ENCODE peak calls at places on chromosome 21, in nine cellular contexts. N is dorsolateral prefrontal cortex, J is GM06990, G is ascending aorta, A is thoracic aorta, O is fibroblast of lung, B is heart right ventricle, T is cardiac fibroblast, U is fibroblast of villous mesenchyme. V is an unnamed sample.

GRCh38 chr21:23921670-23922418 is 1685.4 kb downstream of the MRPL39 start:
- DNase-seq in U (no peak), J (no peak), A (no peak), N (no peak), B (no peak), T (no peak), G (no peak), O (no peak), V (no peak)

GRCh38 chr21:35149698-35150097 is 100.6 kb upstream of the RUNX1 start:
- DNase-seq in G (no peak), U (peak), B (no peak), A (no peak), J (no peak), N (no peak), O (no peak), T (peak), V (no peak)

GRCh38 chr21:45994738-45995685 is 13.4 kb downstream of the COL6A1 start:
- DNase-seq in G (no peak), B (peak), O (no peak), U (no peak), J (no peak), N (peak), T (no peak), A (no peak), V (no peak)

GRCh38 chr21:45308211-45309068 is 20.7 kb upstream of the POFUT2 start:
- DNase-seq in T (peak), N (no peak), U (peak), O (peak), G (peak), J (no peak), B (peak), A (no peak), V (peak)

GRCh38 chr21:32001390-32001789 is 128.6 kb downstream of the HUNK start:
- DNase-seq in B (no peak), T (no peak), U (no peak), A (no peak), J (no peak), N (no peak), O (no peak), G (no peak), V (no peak)

GRCh38 chr21:24671901-24672300 is 935.4 kb downstream of the MRPL39 start:
- DNase-seq in U (no peak), J (no peak), G (no peak), T (no peak), B (no peak), A (no peak), O (no peak), N (no peak), V (no peak)

GRCh38 chr21:31991356-31992331 is 118.8 kb downstream of the HUNK start:
- DNase-seq in B (no peak), T (no peak), G (no peak), U (no peak), N (no peak), O (no peak), A (no peak), J (no peak), V (no peak)

GRCh38 chr21:37886120-37886519 is 30.1 kb downstream of the KCNJ6 start:
- DNase-seq in G (no peak), U (no peak), B (no peak), T (no peak), O (no peak), J (no peak), A (no peak), N (no peak), V (no peak)

GRCh38 chr21:30044447-30045064 is 104.8 kb upstream of the GRIK1 start:
- DNase-seq in T (peak), G (no peak), A (no peak), U (peak), J (no peak), N (no peak), B (no peak), O (peak), V (peak)

GRCh38 chr21:32812035-32812434 is 40.5 kb upstream of the PAXBP1 start:
- DNase-seq in J (no peak), T (peak), G (no peak), O (no peak), N (no peak), B (peak), U (no peak), A (no peak), V (no peak)

GRCh38 chr21:39083377-39084008 is 99.8 kb downstream of the PSMG1 start:
- DNase-seq in B (no peak), J (no peak), G (no peak), O (peak), N (no peak), T (peak), A (no peak), U (peak), V (no peak)

GRCh38 chr21:21712761-21713558 is 714.8 kb downstream of the NCAM2 start:
- DNase-seq in A (no peak), G (no peak), T (peak), O (peak), J (no peak), U (peak), N (no peak), B (no peak), V (peak)

GRCh38 chr21:15264084-15264483 is 199.3 kb upstream of the NRIP1 start:
- DNase-seq in A (no peak), U (no peak), N (no peak), J (no peak), G (no peak), O (no peak), T (no peak), B (no peak), V (no peak)

GRCh38 chr21:17903929-17904639 is 84.9 kb upstream of the C21orf91 start:
- DNase-seq in U (no peak), G (no peak), A (no peak), T (no peak), O (no peak), J (no peak), B (no peak), N (no peak), V (no peak)

GRCh38 chr21:40841524-40842196 is 5.3 kb downstream of the DSCAM start:
- DNase-seq in G (no peak), O (no peak), J (no peak), N (peak), T (no peak), U (no peak), B (peak), A (no peak), V (peak)

GRCh38 chr21:46334351-46335140 is 10.6 kb downstream of the PCNT start:
- DNase-seq in A (no peak), T (no peak), O (no peak), G (no peak), N (no peak), U (no peak), B (no peak), J (no peak), V (no peak)

GRCh38 chr21:26965567-26966359 is 1.1 kb downstream of the ADAMTS5 start:
- DNase-seq in U (peak), G (no peak), T (peak), J (no peak), A (no peak), O (no peak), N (peak), B (peak), V (no peak)

GRCh38 chr21:40120944-40121575 is 253.8 kb downstream of the PCP4 start:
- DNase-seq in B (no peak), O (peak), G (no peak), U (no peak), J (no peak), A (no peak), N (no peak), T (peak), V (peak)

GRCh38 chr21:45877160-45877438 is 104.5 kb upstream of the COL6A1 start:
- DNase-seq in J (no peak), T (no peak), N (no peak), G (no peak), O (no peak), A (no peak), U (no peak), B (no peak), V (no peak)

GRCh38 chr21:45279446-45280177 is 8.1 kb downstream of the POFUT2 start:
- DNase-seq in A (no peak), T (no peak), O (no peak), G (no peak), N (peak), B (no peak), J (no peak), U (no peak), V (no peak)

GRCh38 chr21:35217504-35218060 is 168.5 kb upstream of the RUNX1 start:
- DNase-seq in G (no peak), O (peak), J (no peak), U (peak), A (no peak), N (no peak), T (peak), B (no peak), V (peak)

GRCh38 chr21:46146856-46147255 is 8.5 kb downstream of the FTCD start:
- DNase-seq in U (no peak), A (no peak), B (no peak), O (no peak), J (no peak), N (no peak), G (no peak), T (no peak), V (no peak)

GRCh38 chr21:15289896-15290841 is 225.4 kb upstream of the NRIP1 start:
- DNase-seq in N (no peak), A (no peak), J (no peak), O (peak), T (no peak), U (no peak), G (no peak), B (peak), V (no peak)

GRCh38 chr21:25370311-25370744 is 237.0 kb downstream of the MRPL39 start:
- DNase-seq in N (no peak), G (no peak), U (peak), A (no peak), T (peak), O (peak), B (no peak), J (no peak), V (peak)

GRCh38 chr21:38542263-38542662 is 44.0 kb upstream of the ERG start:
- DNase-seq in T (no peak), O (no peak), U (peak), B (no peak), N (no peak), J (no peak), A (no peak), G (no peak), V (no peak)

GRCh38 chr21:45601551-45601950 is 42.0 kb upstream of the PCBP3 start:
- DNase-seq in U (no peak), J (no peak), G (no peak), B (no peak), O (no peak), A (no peak), T (no peak), N (peak), V (no peak)

GRCh38 chr21:17045214-17045835 is 467.5 kb upstream of the CXADR start:
- DNase-seq in N (no peak), B (no peak), A (no peak), G (no peak), U (peak), O (peak), T (peak), J (no peak), V (peak)

GRCh38 chr21:37684115-37684493 is 232.2 kb downstream of the KCNJ6 start:
- DNase-seq in A (no peak), G (no peak), N (no peak), U (no peak), B (no peak), J (no peak), T (no peak), O (no peak), V (no peak)

GRCh38 chr21:25329227-25329626 is 278.1 kb downstream of the MRPL39 start:
- DNase-seq in A (no peak), O (peak), T (peak), U (peak), N (no peak), G (no peak), J (no peak), B (no peak), V (peak)

GRCh38 chr21:45817345-45817744 is 164.2 kb upstream of the COL6A1 start:
- DNase-seq in T (no peak), J (no peak), A (no peak), B (no peak), N (no peak), G (no peak), U (no peak), O (no peak), V (peak)

GRCh38 chr21:17250651-17251294 is 262.1 kb upstream of the CXADR start:
- DNase-seq in T (peak), U (no peak), B (no peak), A (no peak), N (no peak), O (peak), J (no peak), G (no peak), V (peak)

DNA sequence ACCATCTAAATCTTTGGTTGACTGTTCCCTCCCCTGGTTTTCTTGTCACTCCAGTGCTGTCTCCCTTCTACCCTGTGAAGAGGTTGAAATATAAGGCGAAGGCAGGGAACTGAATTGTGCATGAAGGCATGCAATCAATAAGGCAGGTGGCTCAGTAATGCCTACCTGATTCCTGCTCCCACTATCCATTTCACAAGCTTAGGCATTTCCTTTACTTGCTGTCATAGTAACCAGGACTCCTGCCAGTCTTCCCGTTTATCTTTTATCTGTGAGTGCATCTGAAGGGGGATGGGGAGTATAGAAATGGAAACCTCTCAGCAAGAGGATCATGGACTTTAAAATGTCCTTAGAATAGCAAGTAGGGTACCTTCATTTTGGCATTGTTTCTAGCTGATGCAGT is 40.5 kb downstream of the MRPS6 start:
- DNase-seq in B (no peak), N (no peak), A (no peak), T (no peak), J (no peak), G (no peak), U (no peak), O (no peak), V (no peak)
- H3K4me3 ChIP-seq in B (no peak), N (no peak), A (no peak), T (no peak), J (no peak), G (no peak), U (no peak), O (no peak), V (no peak)

DNA sequence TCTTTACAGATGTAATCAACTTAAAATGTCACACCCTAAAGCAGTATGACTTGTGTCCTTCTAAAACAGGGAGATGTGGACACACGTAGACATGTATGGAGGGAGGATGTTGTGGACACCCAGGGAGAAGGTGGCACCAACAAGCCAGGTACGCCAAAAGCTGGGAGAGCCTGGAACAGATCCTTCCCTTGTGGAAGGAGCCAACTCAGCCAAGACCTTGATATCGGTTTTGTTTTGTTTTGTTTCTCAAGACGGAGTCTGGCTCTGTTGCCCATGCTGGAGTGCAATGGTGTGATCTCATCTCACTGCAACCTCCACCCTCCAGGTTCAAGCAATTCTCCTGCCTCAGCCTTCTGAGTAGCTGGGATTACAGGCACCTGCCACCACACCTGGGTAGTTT is 45.6 kb downstream of the CHAF1B start:
- DNase-seq in O (no peak), T (peak), J (no peak), B (no peak), N (no peak), A (no peak), G (no peak), U (peak), V (peak)
- H3K4me3 ChIP-seq in O (no peak), T (peak), J (no peak), B (peak), N (no peak), A (peak), G (peak), U (peak), V (peak)

GRCh38 chr21:41953831-41954653 is at the start of gene C2CD2:
- DNase-seq in N (no peak), B (peak), U (peak), O (peak), G (no peak), J (peak), A (no peak), T (peak), V (peak)
- H3K4me3 ChIP-seq in N (peak), B (peak), U (peak), O (peak), G (peak), J (peak), A (peak), T (peak), V (peak)

GRCh38 chr21:29007135-29007534 is 12.0 kb downstream of the RWDD2B start:
- DNase-seq in T (no peak), O (no peak), J (no peak), N (no peak), A (no peak), U (no peak), B (no peak), G (no peak), V (no peak)

GRCh38 chr21:29008373-29008772 is 10.8 kb downstream of the RWDD2B start:
- DNase-seq in N (no peak), J (no peak), B (no peak), T (no peak), O (no peak), U (no peak), G (no peak), A (no peak), V (no peak)

GRCh38 chr21:29005696-29006095 is 13.0 kb upstream of the LTN1 start:
- DNase-seq in T (no peak), U (no peak), O (no peak), N (no peak), J (no peak), B (no peak), A (no peak), G (no peak), V (no peak)

GRCh38 chr21:29007801-29008200 is 11.3 kb downstream of the RWDD2B start:
- DNase-seq in U (no peak), G (no peak), B (no peak), O (no peak), A (no peak), N (no peak), J (no peak), T (no peak), V (no peak)

GRCh38 chr21:29002442-29003144 is 9.9 kb upstream of the LTN1 start:
- DNase-seq in G (peak), N (peak), U (peak), O (peak), B (peak), T (peak), A (peak), J (peak), V (peak)
- H3K4me3 ChIP-seq in G (peak), N (peak), U (peak), O (peak), B (peak), T (peak), A (peak), J (peak), V (peak)

GRCh38 chr21:43720539-43721224 is 1.8 kb downstream of the PDXK start:
- DNase-seq in J (no peak), B (no peak), A (no peak), G (no peak), T (no peak), N (no peak), O (no peak), U (no peak), V (no peak)
- H3K4me3 ChIP-seq in J (peak), B (peak), A (peak), G (peak), T (peak), N (peak), O (peak), U (peak), V (peak)